ENCODE peak calls at places on chromosomes 2 and 18, in four cellular contexts. One of them, this sample, is unnamed.

GRCh38 chr2:95314964-95315611 is 17.9 kb downstream of the KCNIP3 start:
- DNase-seq in ovary: no peak
- DNase-seq in CD8-positive, alpha-beta T cell: no peak
- DNase-seq in psoas muscle: peak; percentile 19
- DNase-seq in this sample: peak; percentile 36

GRCh38 chr18:3340015-3340681 is 78.2 kb downstream of the MYL12B start:
- DNase-seq in ovary: no peak
- DNase-seq in CD8-positive, alpha-beta T cell: no peak
- DNase-seq in psoas muscle: no peak
- DNase-seq in this sample: peak; percentile 21

GRCh38 chr2:1974391-1974790 is 230.1 kb upstream of the PXDN start:
- DNase-seq in ovary: no peak
- DNase-seq in CD8-positive, alpha-beta T cell: no peak
- DNase-seq in psoas muscle: no peak
- DNase-seq in this sample: peak; percentile 100

GRCh38 chr18:50697509-50697908 is 122.3 kb downstream of the MRO start:
- DNase-seq in ovary: no peak
- DNase-seq in CD8-positive, alpha-beta T cell: no peak
- DNase-seq in psoas muscle: no peak
- DNase-seq in this sample: no peak

GRCh38 chr2:152715854-152716428 is 1.3 kb downstream of the PRPF40A start:
- DNase-seq in ovary: no peak
- DNase-seq in CD8-positive, alpha-beta T cell: no peak
- DNase-seq in psoas muscle: no peak
- DNase-seq in this sample: peak; percentile 27

GRCh38 chr2:25982968-25983280 is 627 bp upstream of the KIF3C start:
- DNase-seq in ovary: no peak
- DNase-seq in CD8-positive, alpha-beta T cell: no peak
- DNase-seq in psoas muscle: no peak
- DNase-seq in this sample: no peak

GRCh38 chr18:66931010-66931409 is 327.1 kb upstream of the CDH19 start:
- DNase-seq in ovary: no peak
- DNase-seq in CD8-positive, alpha-beta T cell: no peak
- DNase-seq in psoas muscle: no peak
- DNase-seq in this sample: no peak

GRCh38 chr2:18066894-18067293 is 188.4 kb downstream of the KCNS3 start:
- DNase-seq in ovary: no peak
- DNase-seq in CD8-positive, alpha-beta T cell: no peak
- DNase-seq in psoas muscle: no peak
- DNase-seq in this sample: no peak

GRCh38 chr2:154704991-154705390 is 6.5 kb downstream of the KCNJ3 start:
- DNase-seq in ovary: no peak
- DNase-seq in CD8-positive, alpha-beta T cell: no peak
- DNase-seq in psoas muscle: no peak
- DNase-seq in this sample: no peak

GRCh38 chr2:240567137-240567871 is 980 bp upstream of the RNPEPL1 start:
- DNase-seq in ovary: peak; percentile 35
- DNase-seq in CD8-positive, alpha-beta T cell: no peak
- DNase-seq in psoas muscle: peak; percentile 53
- DNase-seq in this sample: peak; percentile 27

GRCh38 chr2:23651187-23651983 is 266.4 kb downstream of the KLHL29 start:
- DNase-seq in ovary: no peak
- DNase-seq in CD8-positive, alpha-beta T cell: no peak
- DNase-seq in psoas muscle: no peak
- DNase-seq in this sample: peak; percentile 88

GRCh38 chr2:21438949-21439348 is 315.2 kb downstream of the TDRD15 start:
- DNase-seq in ovary: no peak
- DNase-seq in CD8-positive, alpha-beta T cell: no peak
- DNase-seq in psoas muscle: no peak
- DNase-seq in this sample: peak; percentile 93

GRCh38 chr18:77108001-77108692 is 24.4 kb downstream of the MBP start:
- DNase-seq in ovary: peak; percentile 73
- DNase-seq in CD8-positive, alpha-beta T cell: no peak
- DNase-seq in psoas muscle: peak; percentile 54
- DNase-seq in this sample: peak; percentile 93

GRCh38 chr2:85355521-85355920 is 952 bp downstream of the ELMOD3 start:
- DNase-seq in ovary: no peak
- DNase-seq in CD8-positive, alpha-beta T cell: no peak
- DNase-seq in psoas muscle: peak; percentile 66
- DNase-seq in this sample: no peak

GRCh38 chr18:23992119-23992940 is 22.2 kb upstream of the TTC39C start:
- DNase-seq in ovary: peak; percentile 23
- DNase-seq in CD8-positive, alpha-beta T cell: no peak
- DNase-seq in psoas muscle: no peak
- DNase-seq in this sample: no peak

GRCh38 chr2:114061566-114062098 is 171.7 kb downstream of the ACTR3 start:
- DNase-seq in ovary: no peak
- DNase-seq in CD8-positive, alpha-beta T cell: no peak
- DNase-seq in psoas muscle: no peak
- DNase-seq in this sample: no peak

GRCh38 chr2:240588669-240589068 is 2.1 kb downstream of the CAPN10 start:
- DNase-seq in ovary: no peak
- DNase-seq in CD8-positive, alpha-beta T cell: no peak
- DNase-seq in psoas muscle: peak; percentile 22
- DNase-seq in this sample: no peak

GRCh38 chr18:11320981-11321380 is 171.6 kb upstream of the PIEZO2 start:
- DNase-seq in ovary: no peak
- DNase-seq in CD8-positive, alpha-beta T cell: no peak
- DNase-seq in psoas muscle: no peak
- DNase-seq in this sample: peak; percentile 78

GRCh38 chr2:7681852-7682461 is 764.7 kb downstream of the RNF144A start:
- DNase-seq in ovary: no peak
- DNase-seq in CD8-positive, alpha-beta T cell: no peak
- DNase-seq in psoas muscle: no peak
- DNase-seq in this sample: no peak

DNA sequence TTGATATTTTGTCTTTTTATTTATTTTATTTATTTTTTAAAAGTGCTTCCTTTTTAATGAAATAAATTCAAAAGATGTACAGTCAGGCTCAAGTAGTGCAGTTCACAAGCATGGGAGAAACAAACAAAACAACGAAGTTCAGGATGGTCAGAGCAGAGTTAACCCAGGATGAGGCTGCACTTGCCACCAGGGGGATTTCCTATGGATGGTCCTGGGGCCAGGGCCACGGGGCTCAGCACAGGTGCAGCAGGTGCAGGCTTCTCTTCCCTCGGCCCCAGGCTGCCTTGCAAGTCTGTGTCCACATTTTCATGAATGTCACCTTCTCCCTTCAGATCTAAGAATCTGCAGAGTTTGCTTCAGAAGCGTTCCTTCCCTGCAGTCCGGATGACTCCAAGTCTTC is 76.5 kb downstream of the CDCA7 start:
- DNase-seq in ovary: no peak
- DNase-seq in CD8-positive, alpha-beta T cell: no peak
- DNase-seq in psoas muscle: no peak
- DNase-seq in this sample: no peak
- TF ChIP-seq CTCF in ovary: no peak
- TF ChIP-seq CTCF in CD8-positive, alpha-beta T cell: no peak
- TF ChIP-seq CTCF in psoas muscle: no peak
- TF ChIP-seq CTCF in this sample: no peak

GRCh38 chr2:203534486-203535077 is 519 bp downstream of the RAPH1 start:
- DNase-seq in ovary: peak; percentile 32
- DNase-seq in CD8-positive, alpha-beta T cell: no peak
- DNase-seq in psoas muscle: no peak
- DNase-seq in this sample: peak; percentile 34

GRCh38 chr2:203532957-203533695 is 2.0 kb downstream of the RAPH1 start:
- DNase-seq in ovary: no peak
- DNase-seq in CD8-positive, alpha-beta T cell: no peak
- DNase-seq in psoas muscle: no peak
- DNase-seq in this sample: peak; percentile 64

GRCh38 chr2:203533696-203534471 is 1.2 kb downstream of the RAPH1 start:
- DNase-seq in ovary: no peak
- DNase-seq in CD8-positive, alpha-beta T cell: no peak
- DNase-seq in psoas muscle: no peak
- DNase-seq in this sample: peak; percentile 76

GRCh38 chr2:203535784-203536590 is 886 bp upstream of the RAPH1 start:
- DNase-seq in ovary: no peak
- DNase-seq in CD8-positive, alpha-beta T cell: no peak
- DNase-seq in psoas muscle: no peak
- DNase-seq in this sample: peak; percentile 34

DNA sequence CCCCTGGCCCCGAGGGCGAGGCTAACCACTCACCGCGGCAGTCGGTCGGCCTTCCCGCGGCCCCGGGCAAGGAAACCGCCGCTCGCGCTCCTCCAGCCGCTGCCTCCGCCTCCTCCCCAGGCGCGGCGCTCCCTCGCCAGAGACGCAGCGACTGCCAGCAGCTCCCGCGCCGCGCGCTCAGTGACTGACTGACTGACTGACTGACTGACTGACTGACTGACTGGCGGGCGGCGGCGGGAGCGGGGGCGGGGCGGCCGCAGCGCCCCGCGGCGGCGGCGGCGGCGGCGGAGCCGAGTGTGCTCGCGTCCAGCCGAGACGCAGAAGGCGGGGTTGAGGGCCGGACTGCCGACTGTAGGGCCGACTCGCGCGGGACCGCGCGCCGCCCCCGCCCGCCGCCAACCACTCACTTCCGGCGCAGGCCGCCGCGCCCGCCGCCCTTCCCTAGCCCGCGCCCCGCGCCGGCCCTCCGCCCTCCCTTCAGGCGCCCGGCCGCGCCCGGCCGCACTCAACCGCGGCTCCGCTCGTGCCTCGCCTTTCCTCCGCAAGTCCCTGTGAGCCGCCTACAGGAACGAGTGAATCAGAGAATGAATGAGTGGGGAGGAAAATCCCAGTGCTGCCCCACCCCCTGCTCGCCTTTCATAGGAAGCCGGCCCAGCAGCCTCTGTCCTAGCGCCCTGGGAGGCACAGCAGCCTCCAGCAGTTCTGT is at the start of gene RAPH1:
- DNase-seq in ovary: peak; percentile 78
- DNase-seq in CD8-positive, alpha-beta T cell: peak; percentile 37
- DNase-seq in psoas muscle: peak; percentile 92
- DNase-seq in this sample: peak; percentile 87
- TF ChIP-seq CTCF in ovary: no peak
- TF ChIP-seq CTCF in CD8-positive, alpha-beta T cell: no peak
- TF ChIP-seq CTCF in psoas muscle: peak; percentile 6
- TF ChIP-seq CTCF in this sample: no peak

GRCh38 chr2:168336786-168337388 is 89.5 kb upstream of the STK39 start:
- DNase-seq in ovary: no peak
- DNase-seq in CD8-positive, alpha-beta T cell: peak; percentile 28
- DNase-seq in psoas muscle: no peak
- DNase-seq in this sample: peak; percentile 42
- TF ChIP-seq CTCF in ovary: no peak
- TF ChIP-seq CTCF in CD8-positive, alpha-beta T cell: peak; percentile 36
- TF ChIP-seq CTCF in psoas muscle: no peak
- TF ChIP-seq CTCF in this sample: peak; percentile 70

GRCh38 chr18:61432590-61432989 is 99.4 kb downstream of the CDH20 start:
- DNase-seq in ovary: no peak
- DNase-seq in CD8-positive, alpha-beta T cell: no peak
- DNase-seq in psoas muscle: no peak
- DNase-seq in this sample: no peak

DNA sequence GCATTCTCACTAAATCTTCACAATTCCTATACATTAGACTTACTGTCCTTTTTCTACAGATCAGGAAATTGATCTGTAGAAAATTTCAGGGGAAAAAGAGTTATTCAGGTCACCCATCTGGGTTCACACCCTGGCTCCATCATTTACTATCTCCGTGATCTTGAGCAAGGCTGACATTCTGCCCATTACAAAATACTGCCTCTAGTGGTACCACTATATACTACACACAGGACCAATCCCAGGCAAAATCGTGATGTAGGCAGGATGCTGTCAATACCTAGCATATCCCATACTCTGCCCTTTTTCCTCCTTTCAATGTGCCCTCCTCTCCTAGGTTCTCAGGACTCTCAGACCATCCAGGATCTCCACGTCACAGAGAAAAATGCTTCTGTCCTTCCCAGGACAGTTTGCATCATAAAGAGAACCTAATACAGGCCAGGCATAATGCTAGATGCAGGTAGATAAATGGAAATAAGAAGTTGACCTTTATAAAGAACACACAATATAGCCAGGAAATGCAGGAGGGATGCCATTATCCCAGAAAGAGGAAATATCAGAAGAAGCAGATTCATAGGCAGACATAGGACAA is 101.9 kb downstream of the CDH20 start:
- DNase-seq in ovary: no peak
- DNase-seq in CD8-positive, alpha-beta T cell: no peak
- DNase-seq in psoas muscle: no peak
- DNase-seq in this sample: peak; percentile 47
- TF ChIP-seq CTCF in ovary: no peak
- TF ChIP-seq CTCF in CD8-positive, alpha-beta T cell: no peak
- TF ChIP-seq CTCF in psoas muscle: no peak
- TF ChIP-seq CTCF in this sample: peak; percentile 75

DNA sequence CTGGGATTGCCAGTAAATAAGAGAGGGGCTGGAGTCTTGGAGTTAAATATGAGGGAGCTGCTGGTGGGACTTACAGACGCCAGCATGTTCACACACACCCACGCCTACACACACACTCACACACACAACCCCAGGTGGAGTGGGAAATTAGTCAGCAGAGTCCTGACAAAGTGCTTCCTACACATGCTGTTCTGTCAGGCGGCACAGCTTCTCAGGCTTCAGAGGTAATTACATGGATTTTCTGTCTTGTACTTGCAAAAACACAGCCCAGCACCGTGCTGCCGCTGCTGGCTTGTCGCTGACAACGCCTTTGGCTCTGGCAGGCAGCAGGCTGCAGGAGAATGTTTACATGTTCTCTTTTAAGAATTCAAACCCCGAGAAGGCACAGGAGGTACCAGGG is 1186.3 kb upstream of the CELF4 start:
- DNase-seq in ovary: no peak
- DNase-seq in CD8-positive, alpha-beta T cell: no peak
- DNase-seq in psoas muscle: no peak
- DNase-seq in this sample: peak; percentile 0
- TF ChIP-seq CTCF in ovary: no peak
- TF ChIP-seq CTCF in CD8-positive, alpha-beta T cell: no peak
- TF ChIP-seq CTCF in psoas muscle: no peak
- TF ChIP-seq CTCF in this sample: no peak

DNA sequence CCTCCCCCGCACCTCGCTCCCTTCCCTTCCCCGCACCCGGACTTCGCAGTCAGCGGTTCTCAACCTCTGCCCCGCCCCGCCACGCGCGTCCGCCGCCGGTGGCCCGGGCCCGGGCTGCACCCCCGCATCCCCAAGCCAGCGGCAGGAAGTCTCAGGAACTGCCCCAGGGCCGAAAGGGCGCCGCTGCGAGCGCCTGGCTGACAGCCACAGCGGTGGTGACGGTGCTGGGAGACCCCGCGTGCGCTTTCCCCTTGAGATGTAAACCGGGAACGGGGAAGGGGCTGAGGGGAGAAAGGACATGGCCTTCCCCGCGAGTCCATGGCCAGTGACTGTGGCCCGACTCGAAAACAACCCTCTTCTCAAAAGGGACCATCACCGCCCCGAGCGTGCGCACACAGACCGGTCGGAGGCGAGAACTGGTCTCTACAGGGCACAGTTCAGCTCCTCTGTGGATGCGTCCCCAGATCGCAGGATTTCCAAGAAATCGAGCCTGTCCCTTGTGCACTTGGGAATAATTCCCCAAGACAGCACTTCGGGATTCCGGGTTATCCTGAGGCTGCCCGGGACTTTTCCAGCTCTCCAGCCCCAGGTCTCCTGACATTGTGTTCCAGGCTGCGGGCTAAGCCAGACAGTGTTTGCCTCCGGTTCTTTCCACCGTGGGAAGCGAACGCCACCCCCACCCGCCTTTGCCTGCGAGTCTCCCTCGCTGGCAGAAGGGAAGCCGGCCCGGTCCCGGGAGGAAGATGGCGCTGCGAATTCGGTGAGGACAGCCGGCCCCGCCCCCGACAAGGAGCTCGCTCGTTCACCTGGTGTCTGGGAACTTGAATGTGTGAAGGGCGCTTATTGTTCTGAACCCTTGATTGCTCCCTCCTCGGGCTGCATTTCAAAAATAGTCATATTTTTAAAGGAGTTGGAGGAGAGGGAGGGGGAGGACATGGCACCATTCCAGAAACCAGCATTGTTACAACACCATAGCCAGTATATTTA is 2.7 kb downstream of the LRATD1 start:
- DNase-seq in ovary: peak; percentile 74
- DNase-seq in CD8-positive, alpha-beta T cell: no peak
- DNase-seq in psoas muscle: peak; percentile 65
- DNase-seq in this sample: peak; percentile 47
- TF ChIP-seq CTCF in ovary: no peak
- TF ChIP-seq CTCF in CD8-positive, alpha-beta T cell: no peak
- TF ChIP-seq CTCF in psoas muscle: no peak
- TF ChIP-seq CTCF in this sample: no peak